ENCODE peak calls at places on chromosomes 12 and 14, in ten cellular contexts. K is T47D; O is pulmonary artery endothelial cell; Y is colonic mucosa; T is stimulated activated CD8-positive, alpha-beta memory T cell treated with anti-CD3 and anti-CD28 coated beads, Interleukin-2, amount 100 ng/mL, for 1 hour; Z is adrenal gland; X is HEK293T; F is activated CD4-positive, alpha-beta T cell treated with anti-CD3 and anti-CD28 coated beads for 48 hours; R is T-helper 1 cell; J is activated T-cell treated with anti-CD3 and anti-CD28 coated beads for 1 hour. Q is an unnamed sample.

GRCh38 chr14:68124885-68125731 is 305.5 kb downstream of the RAD51B start:
- DNase-seq in K (no peak), O (no peak), Y (no peak), T (no peak), Z (peak), X (no peak), F (peak), R (no peak), J (no peak), Q (peak)

GRCh38 chr12:91654087-91654486 is 471.5 kb upstream of the DCN start:
- DNase-seq in K (no peak), O (no peak), Y (no peak), T (no peak), Z (no peak), X (no peak), F (no peak), R (no peak), J (no peak), Q (no peak)

GRCh38 chr14:46250113-46250703 is 401.4 kb downstream of the RPL10L start:
- DNase-seq in K (peak), O (no peak), Y (no peak), T (no peak), Z (no peak), X (peak), F (no peak), R (no peak), J (no peak), Q (no peak)

GRCh38 chr14:95514131-95515079 is 2.0 kb downstream of the SYNE3 start:
- DNase-seq in K (no peak), O (no peak), Y (no peak), T (no peak), Z (peak), X (no peak), F (no peak), R (no peak), J (no peak), Q (peak)

GRCh38 chr14:99333214-99333613 is 61.2 kb upstream of the BCL11B start:
- DNase-seq in K (no peak), O (no peak), Y (no peak), T (no peak), Z (no peak), X (no peak), F (no peak), R (no peak), J (no peak), Q (no peak)

GRCh38 chr12:574475-575128 is 88.6 kb downstream of the NINJ2 start:
- DNase-seq in K (no peak), O (no peak), Y (no peak), T (no peak), Z (no peak), X (no peak), F (peak), R (no peak), J (no peak), Q (no peak)

GRCh38 chr12:117032593-117033381 is 66.4 kb downstream of the TESC start:
- DNase-seq in K (no peak), O (no peak), Y (no peak), T (no peak), Z (peak), X (no peak), F (no peak), R (no peak), J (no peak), Q (no peak)

GRCh38 chr12:56258820-56259183 is 618 bp upstream of the ANKRD52 start:
- DNase-seq in K (no peak), O (no peak), Y (no peak), T (no peak), Z (no peak), X (no peak), F (no peak), R (no peak), J (no peak), Q (no peak)

GRCh38 chr12:52208424-52209165 is 16.8 kb upstream of the KRT80 start:
- DNase-seq in K (no peak), O (no peak), Y (no peak), T (no peak), Z (no peak), X (no peak), F (no peak), R (no peak), J (no peak), Q (no peak)